ENCODE peak calls at places on chromosomes 7 and 10, in eight cellular contexts. L is heart right ventricle, W is cardiac muscle cell, P is endodermal cell, V is psoas muscle, U is brain microvascular endothelial cell, G is H7, X is lung. Q is an unnamed sample.

GRCh38 chr10:124647421-124648130 is 96.6 kb downstream of the FAM53B start:
- DNase-seq in L (peak; percentile 64), W (no peak), V (peak; percentile 75), X (peak; percentile 79), G (peak; percentile 63), P (peak; percentile 74), U (peak; percentile 28), Q (peak; percentile 43)

GRCh38 chr7:66039094-66039493 is 36.5 kb upstream of the ASL start:
- DNase-seq in W (no peak), V (no peak), X (no peak), P (no peak), U (no peak), L (no peak), G (no peak), Q (no peak)

GRCh38 chr7:24531255-24531654 is 42.0 kb upstream of the PALS2 start:
- DNase-seq in V (no peak), X (no peak), W (no peak), P (no peak), G (no peak), U (no peak), L (no peak), Q (no peak)

GRCh38 chr7:75985009-75985517 is 9.3 kb downstream of the TMEM120A start:
- DNase-seq in L (no peak), X (no peak), P (no peak), U (no peak), G (peak; percentile 58), W (no peak), V (no peak), Q (no peak)

GRCh38 chr10:66586073-66586472 is 339.8 kb upstream of the LRRTM3 start:
- DNase-seq in U (peak; percentile 16), X (no peak), V (no peak), W (peak; percentile 21), G (peak; percentile 2), L (no peak), P (peak; percentile 77), Q (no peak)

GRCh38 chr7:112723416-112723815 is 66.8 kb downstream of the TMEM168 start:
- DNase-seq in X (no peak), P (no peak), W (no peak), L (no peak), U (peak; percentile 39), V (no peak), G (no peak), Q (no peak)

GRCh38 chr7:102444961-102445673 is 11.7 kb downstream of the ORAI2 start:
- DNase-seq in V (no peak), P (no peak), X (no peak), W (no peak), U (no peak), L (no peak), G (peak; percentile 13), Q (no peak)

GRCh38 chr10:113711142-113711541 is 31.4 kb downstream of the CASP7 start:
- DNase-seq in X (no peak), G (no peak), V (no peak), L (no peak), U (no peak), P (peak; percentile 60), W (no peak), Q (no peak)

GRCh38 chr10:21002097-21002878 is 105.2 kb upstream of the NEBL start:
- DNase-seq in L (no peak), V (no peak), G (no peak), U (peak; percentile 43), W (no peak), X (no peak), P (no peak), Q (no peak)

GRCh38 chr10:94224656-94225055 is 138.1 kb downstream of the NOC3L start:
- DNase-seq in P (no peak), U (peak; percentile 60), V (no peak), G (no peak), L (no peak), X (no peak), W (no peak), Q (no peak)

GRCh38 chr10:83190614-83191013 is 948.7 kb upstream of the GHITM start:
- DNase-seq in G (no peak), L (no peak), P (no peak), U (no peak), W (no peak), X (no peak), V (no peak), Q (no peak)

GRCh38 chr7:127536426-127537152 is 48.8 kb downstream of the GCC1 start:
- DNase-seq in V (no peak), G (peak; percentile 38), X (no peak), U (no peak), P (peak; percentile 70), L (no peak), W (no peak), Q (peak; percentile 34)

GRCh38 chr7:92133737-92134270 is 473 bp downstream of the CYP51A1 start:
- DNase-seq in X (peak; percentile 69), V (peak; percentile 80), L (peak; percentile 73), G (peak; percentile 87), U (peak; percentile 51), W (peak; percentile 82), P (peak; percentile 95), Q (peak; percentile 69)

GRCh38 chr7:100162874-100163533 is 4.5 kb upstream of the TRAPPC14 start:
- DNase-seq in V (no peak), P (peak; percentile 68), W (no peak), L (no peak), G (peak; percentile 39), U (no peak), X (no peak), Q (no peak)

GRCh38 chr10:116274141-116274861 is 1.3 kb upstream of the GFRA1 start:
- DNase-seq in X (no peak), P (peak; percentile 81), G (peak; percentile 75), V (no peak), W (peak; percentile 45), U (no peak), L (peak; percentile 15), Q (no peak)

GRCh38 chr7:95758187-95758586 is 14.2 kb upstream of the DYNC1I1 start:
- DNase-seq in W (no peak), P (no peak), G (no peak), U (no peak), V (no peak), L (no peak), X (no peak), Q (no peak)

GRCh38 chr10:14586901-14587300 is 187.8 kb downstream of the FAM107B start:
- DNase-seq in P (no peak), G (no peak), W (no peak), U (no peak), L (no peak), X (no peak), V (no peak), Q (peak; percentile 27)

GRCh38 chr7:43647772-43648643 is 65.1 kb downstream of the STK17A start:
- DNase-seq in W (no peak), P (peak; percentile 64), G (peak; percentile 28), X (peak; percentile 85), L (peak; percentile 43), U (peak; percentile 94), V (peak; percentile 85), Q (peak; percentile 16)

GRCh38 chr10:1609596-1609995 is 127.7 kb downstream of the ADARB2 start:
- DNase-seq in W (no peak), G (no peak), X (no peak), L (no peak), U (no peak), V (no peak), P (peak; percentile 57), Q (no peak)

GRCh38 chr7:44764665-44765578 is 16.3 kb downstream of the ZMIZ2 start:
- DNase-seq in X (no peak), L (no peak), W (no peak), U (no peak), P (peak; percentile 50), V (no peak), G (peak; percentile 54), Q (no peak)
- H3K36me3 ChIP-seq in X (peaks cover 81% of the 10 kb centered on the region), L (peaks cover 35% of the 10 kb centered on the region), W (peaks cover 53% of the 10 kb centered on the region), U (peaks cover 68% of the 10 kb centered on the region), P (peaks cover 47% of the 10 kb centered on the region), V (peaks cover 77% of the 10 kb centered on the region), G (peaks cover 53% of the 10 kb centered on the region), Q (peaks cover 75% of the 10 kb centered on the region)

GRCh38 chr10:114967071-114967470 is 29.1 kb downstream of the TRUB1 start:
- DNase-seq in U (peak; percentile 33), L (no peak), P (no peak), G (no peak), V (no peak), W (no peak), X (no peak), Q (no peak)
- H3K36me3 ChIP-seq in U (peaks cover 4% of the 10 kb centered on the region), L (no peaks in the 10 kb centered on the region), P (peaks cover 14% of the 10 kb centered on the region), G (peaks cover 2% of the 10 kb centered on the region), V (peaks cover 11% of the 10 kb centered on the region), W (no peaks in the 10 kb centered on the region), X (peaks cover 6% of the 10 kb centered on the region), Q (no peaks in the 10 kb centered on the region)

GRCh38 chr7:256981-257646 is 32.9 kb upstream of the FOXL3 start:
- DNase-seq in P (no peak), W (no peak), X (no peak), U (no peak), L (no peak), G (no peak), V (peak; percentile 40), Q (no peak)
- H3K36me3 ChIP-seq in P (peaks cover 6% of the 10 kb centered on the region), W (no peaks in the 10 kb centered on the region), X (peaks cover 60% of the 10 kb centered on the region), U (peaks cover 64% of the 10 kb centered on the region), L (peaks cover 16% of the 10 kb centered on the region), G (peaks cover 13% of the 10 kb centered on the region), V (peaks cover 76% of the 10 kb centered on the region), Q (peaks cover 39% of the 10 kb centered on the region)

GRCh38 chr10:68052463-68052862 is 22.6 kb downstream of the HERC4 start:
- DNase-seq in W (no peak), X (no peak), G (no peak), P (no peak), L (no peak), V (no peak), U (no peak), Q (no peak)

GRCh38 chr10:68047554-68048327 is 27.3 kb downstream of the HERC4 start:
- DNase-seq in W (no peak), V (no peak), L (no peak), U (no peak), G (no peak), P (no peak), X (no peak), Q (no peak)

GRCh38 chr10:68047088-68047487 is 28.0 kb downstream of the HERC4 start:
- DNase-seq in G (no peak), W (no peak), U (no peak), L (no peak), X (no peak), V (no peak), P (no peak), Q (no peak)

GRCh38 chr10:68046642-68047041 is 28.4 kb downstream of the HERC4 start:
- DNase-seq in W (no peak), V (no peak), L (no peak), G (no peak), X (no peak), U (no peak), P (no peak), Q (no peak)

DNA sequence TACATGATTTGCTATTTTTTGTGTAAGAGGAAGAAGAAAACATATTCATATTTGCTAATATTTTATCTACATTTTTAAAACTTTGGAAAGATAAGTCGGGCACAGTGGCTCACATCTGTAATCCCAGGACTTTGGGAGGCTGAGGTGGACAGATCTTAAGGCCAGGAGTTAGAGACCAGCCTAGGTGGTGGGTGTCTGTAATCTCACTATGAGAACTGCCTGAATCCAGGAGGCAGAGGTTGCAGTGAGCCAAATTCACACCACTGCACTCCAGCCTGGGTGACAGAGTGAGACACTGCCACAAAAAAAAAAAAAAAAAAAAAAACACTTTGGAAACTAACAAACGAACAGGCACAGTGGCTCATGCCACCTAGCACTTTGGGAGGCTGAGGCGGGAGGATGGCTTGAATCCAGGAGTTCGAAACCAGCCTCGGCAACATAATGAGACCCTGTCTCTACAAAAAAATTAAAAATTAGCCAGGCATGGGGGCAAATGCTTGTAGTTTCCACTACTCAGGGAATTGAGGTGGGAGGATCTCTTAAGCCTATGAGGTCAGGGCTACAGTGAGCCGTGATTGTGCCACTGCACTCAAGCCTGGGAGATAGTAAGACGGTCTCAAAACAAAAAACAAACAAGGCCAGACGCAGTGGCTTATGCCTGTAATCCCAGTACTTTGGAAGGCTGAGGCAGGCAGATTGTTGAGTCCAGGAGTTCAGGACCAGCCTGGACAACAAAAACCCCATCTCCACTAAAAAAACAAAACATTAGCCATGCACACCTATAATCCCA is 25.6 kb downstream of the HERC4 start:
- DNase-seq in X (no peak), V (no peak), G (no peak), W (no peak), L (no peak), U (no peak), P (no peak), Q (no peak)
- H3K36me3 ChIP-seq in X (peaks cover 1% of the 10 kb centered on the region), V (peaks cover 5% of the 10 kb centered on the region), G (no peaks in the 10 kb centered on the region), W (peaks cover 2% of the 10 kb centered on the region), L (peaks cover 4% of the 10 kb centered on the region), U (peaks cover 2% of the 10 kb centered on the region), P (peaks cover under 1% of the 10 kb centered on the region), Q (no peaks in the 10 kb centered on the region)

Q was measured in thyroid gland.